ENCODE peak calls at places on chromosome 2, in six cellular contexts. One of them, this sample, is unnamed.

GRCh38 chr2:149205143-149205542 is 125.2 kb upstream of the LYPD6 start:
- DNase-seq in AG04450: no peak
- DNase-seq in esophagus squamous epithelium: no peak
- DNase-seq in progenitor cell of endocrine pancreas: no peak
- DNase-seq in bronchial epithelial cell: no peak
- DNase-seq in IMR-90: no peak
- DNase-seq in this sample: no peak

GRCh38 chr2:228827056-228827455 is 444.0 kb downstream of the PID1 start:
- DNase-seq in AG04450: no peak
- DNase-seq in esophagus squamous epithelium: no peak
- DNase-seq in progenitor cell of endocrine pancreas: no peak
- DNase-seq in bronchial epithelial cell: peak
- DNase-seq in IMR-90: peak
- DNase-seq in this sample: no peak

GRCh38 chr2:139790807-139791206 is 1010.6 kb upstream of the NXPH2 start:
- DNase-seq in AG04450: no peak
- DNase-seq in esophagus squamous epithelium: no peak
- DNase-seq in progenitor cell of endocrine pancreas: no peak
- DNase-seq in bronchial epithelial cell: peak
- DNase-seq in IMR-90: no peak
- DNase-seq in this sample: no peak

GRCh38 chr2:151946856-151947523 is 118.8 kb upstream of the ARL5A start:
- DNase-seq in AG04450: no peak
- DNase-seq in esophagus squamous epithelium: no peak
- DNase-seq in progenitor cell of endocrine pancreas: peak
- DNase-seq in bronchial epithelial cell: peak
- DNase-seq in IMR-90: peak
- DNase-seq in this sample: peak

GRCh38 chr2:72235497-72236413 is 88.1 kb upstream of the CYP26B1 start:
- DNase-seq in AG04450: no peak
- DNase-seq in esophagus squamous epithelium: no peak
- DNase-seq in progenitor cell of endocrine pancreas: no peak
- DNase-seq in bronchial epithelial cell: no peak
- DNase-seq in IMR-90: no peak
- DNase-seq in this sample: no peak

GRCh38 chr2:150476213-150476740 is 11.2 kb downstream of the RND3 start:
- DNase-seq in AG04450: no peak
- DNase-seq in esophagus squamous epithelium: no peak
- DNase-seq in progenitor cell of endocrine pancreas: no peak
- DNase-seq in bronchial epithelial cell: no peak
- DNase-seq in IMR-90: peak
- DNase-seq in this sample: no peak

GRCh38 chr2:232008907-232009638 is 47.6 kb downstream of the DIS3L2 start:
- DNase-seq in AG04450: no peak
- DNase-seq in esophagus squamous epithelium: no peak
- DNase-seq in progenitor cell of endocrine pancreas: no peak
- DNase-seq in bronchial epithelial cell: peak
- DNase-seq in IMR-90: no peak
- DNase-seq in this sample: no peak

GRCh38 chr2:60152226-60152833 is 401.1 kb downstream of the BCL11A start:
- DNase-seq in AG04450: no peak
- DNase-seq in esophagus squamous epithelium: no peak
- DNase-seq in progenitor cell of endocrine pancreas: no peak
- DNase-seq in bronchial epithelial cell: peak
- DNase-seq in IMR-90: peak
- DNase-seq in this sample: no peak

GRCh38 chr2:25115902-25116301 is 52.5 kb downstream of the POMC start:
- DNase-seq in AG04450: peak
- DNase-seq in esophagus squamous epithelium: no peak
- DNase-seq in progenitor cell of endocrine pancreas: no peak
- DNase-seq in bronchial epithelial cell: no peak
- DNase-seq in IMR-90: peak
- DNase-seq in this sample: no peak

GRCh38 chr2:42504364-42505230 is 10.8 kb upstream of the KCNG3 start:
- DNase-seq in AG04450: no peak
- DNase-seq in esophagus squamous epithelium: no peak
- DNase-seq in progenitor cell of endocrine pancreas: no peak
- DNase-seq in bronchial epithelial cell: no peak
- DNase-seq in IMR-90: no peak
- DNase-seq in this sample: no peak

GRCh38 chr2:32095671-32096070 is 32.3 kb downstream of the SPAST start:
- DNase-seq in AG04450: no peak
- DNase-seq in esophagus squamous epithelium: no peak
- DNase-seq in progenitor cell of endocrine pancreas: no peak
- DNase-seq in bronchial epithelial cell: peak
- DNase-seq in IMR-90: no peak
- DNase-seq in this sample: no peak
- TF ChIP-seq CTCF in AG04450: no peak
- TF ChIP-seq CTCF in esophagus squamous epithelium: no peak
- TF ChIP-seq CTCF in progenitor cell of endocrine pancreas: no peak
- TF ChIP-seq CTCF in bronchial epithelial cell: no peak
- TF ChIP-seq CTCF in IMR-90: no peak
- TF ChIP-seq CTCF in this sample: no peak

GRCh38 chr2:167340322-167340721 is 452.0 kb downstream of the XIRP2 start:
- DNase-seq in AG04450: no peak
- DNase-seq in esophagus squamous epithelium: no peak
- DNase-seq in progenitor cell of endocrine pancreas: no peak
- DNase-seq in bronchial epithelial cell: no peak
- DNase-seq in IMR-90: no peak
- DNase-seq in this sample: no peak

GRCh38 chr2:167345559-167345958 is 457.3 kb downstream of the XIRP2 start:
- DNase-seq in AG04450: no peak
- DNase-seq in esophagus squamous epithelium: no peak
- DNase-seq in progenitor cell of endocrine pancreas: no peak
- DNase-seq in bronchial epithelial cell: no peak
- DNase-seq in IMR-90: no peak
- DNase-seq in this sample: no peak

DNA sequence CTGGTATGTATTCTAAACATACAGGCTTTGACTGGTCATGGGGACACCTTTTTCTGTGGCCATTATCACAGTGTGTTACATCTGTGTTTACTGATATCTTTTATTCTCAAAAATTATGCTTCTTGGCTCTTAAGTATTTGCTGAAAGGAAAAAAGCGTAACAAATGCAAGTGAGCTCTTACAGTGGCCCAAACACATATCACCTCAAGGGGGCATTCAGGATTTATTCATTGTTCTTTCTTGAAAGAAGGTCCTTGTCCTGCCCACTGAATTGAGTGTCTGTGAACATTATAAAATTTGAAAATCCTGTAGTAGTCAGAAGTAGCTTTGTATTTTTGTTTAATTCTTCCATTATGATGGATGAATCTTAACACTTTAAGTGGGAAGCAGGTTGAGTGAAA is 454.5 kb downstream of the XIRP2 start:
- DNase-seq in AG04450: no peak
- DNase-seq in esophagus squamous epithelium: no peak
- DNase-seq in progenitor cell of endocrine pancreas: no peak
- DNase-seq in bronchial epithelial cell: no peak
- DNase-seq in IMR-90: no peak
- DNase-seq in this sample: no peak
- TF ChIP-seq CTCF in AG04450: peak
- TF ChIP-seq CTCF in esophagus squamous epithelium: no peak
- TF ChIP-seq CTCF in progenitor cell of endocrine pancreas: no peak
- TF ChIP-seq CTCF in bronchial epithelial cell: no peak
- TF ChIP-seq CTCF in IMR-90: no peak
- TF ChIP-seq CTCF in this sample: no peak

GRCh38 chr2:206980413-206980812 is 41.1 kb downstream of the CPO start:
- DNase-seq in AG04450: no peak
- DNase-seq in esophagus squamous epithelium: no peak
- DNase-seq in progenitor cell of endocrine pancreas: no peak
- DNase-seq in bronchial epithelial cell: no peak
- DNase-seq in IMR-90: no peak
- DNase-seq in this sample: no peak
- TF ChIP-seq CTCF in AG04450: no peak
- TF ChIP-seq CTCF in esophagus squamous epithelium: no peak
- TF ChIP-seq CTCF in progenitor cell of endocrine pancreas: no peak
- TF ChIP-seq CTCF in bronchial epithelial cell: no peak
- TF ChIP-seq CTCF in IMR-90: no peak
- TF ChIP-seq CTCF in this sample: no peak

DNA sequence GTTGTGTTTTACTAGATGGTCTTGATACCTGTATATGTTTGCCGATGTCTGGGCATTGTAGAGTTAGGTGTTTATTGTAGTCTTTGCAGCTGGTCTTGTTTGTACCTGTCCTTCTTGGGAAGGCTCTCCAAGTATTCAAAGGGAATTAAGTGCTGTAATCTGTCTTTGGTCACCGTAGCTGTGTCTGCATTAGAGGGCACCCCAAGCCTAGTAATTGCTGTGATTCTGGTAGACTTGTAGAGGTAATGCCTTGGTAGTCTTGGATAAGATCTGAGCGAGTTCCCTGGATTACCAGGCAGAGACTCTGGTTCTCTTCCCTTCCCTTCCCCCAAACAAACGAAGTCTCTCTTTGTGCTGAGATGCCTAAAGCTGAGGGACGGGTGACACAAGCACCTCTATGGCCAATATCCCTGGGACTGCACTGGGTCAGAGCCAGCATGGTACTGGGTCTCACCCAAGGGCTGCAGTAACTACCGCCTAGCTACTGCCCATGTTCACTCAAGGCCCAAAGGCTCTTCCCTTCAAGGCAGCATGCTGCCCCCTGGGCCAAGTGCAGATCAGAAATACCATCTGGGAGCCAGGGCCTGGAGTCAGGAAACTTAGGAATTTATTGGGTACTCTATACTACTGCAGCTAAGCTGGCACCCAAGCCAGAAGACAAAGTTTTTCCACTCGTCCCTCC is 27.1 kb downstream of the STPG4 start:
- DNase-seq in AG04450: no peak
- DNase-seq in esophagus squamous epithelium: no peak
- DNase-seq in progenitor cell of endocrine pancreas: no peak
- DNase-seq in bronchial epithelial cell: no peak
- DNase-seq in IMR-90: no peak
- DNase-seq in this sample: no peak
- TF ChIP-seq CTCF in AG04450: no peak
- TF ChIP-seq CTCF in esophagus squamous epithelium: no peak
- TF ChIP-seq CTCF in progenitor cell of endocrine pancreas: no peak
- TF ChIP-seq CTCF in bronchial epithelial cell: no peak
- TF ChIP-seq CTCF in IMR-90: no peak
- TF ChIP-seq CTCF in this sample: no peak

GRCh38 chr2:113889471-113890252 is at the start of gene ACTR3:
- DNase-seq in AG04450: peak
- DNase-seq in esophagus squamous epithelium: peak
- DNase-seq in progenitor cell of endocrine pancreas: peak
- DNase-seq in bronchial epithelial cell: peak
- DNase-seq in IMR-90: peak
- DNase-seq in this sample: peak
- TF ChIP-seq CTCF in AG04450: no peak
- TF ChIP-seq CTCF in esophagus squamous epithelium: no peak
- TF ChIP-seq CTCF in progenitor cell of endocrine pancreas: no peak
- TF ChIP-seq CTCF in bronchial epithelial cell: no peak
- TF ChIP-seq CTCF in IMR-90: no peak
- TF ChIP-seq CTCF in this sample: no peak

DNA sequence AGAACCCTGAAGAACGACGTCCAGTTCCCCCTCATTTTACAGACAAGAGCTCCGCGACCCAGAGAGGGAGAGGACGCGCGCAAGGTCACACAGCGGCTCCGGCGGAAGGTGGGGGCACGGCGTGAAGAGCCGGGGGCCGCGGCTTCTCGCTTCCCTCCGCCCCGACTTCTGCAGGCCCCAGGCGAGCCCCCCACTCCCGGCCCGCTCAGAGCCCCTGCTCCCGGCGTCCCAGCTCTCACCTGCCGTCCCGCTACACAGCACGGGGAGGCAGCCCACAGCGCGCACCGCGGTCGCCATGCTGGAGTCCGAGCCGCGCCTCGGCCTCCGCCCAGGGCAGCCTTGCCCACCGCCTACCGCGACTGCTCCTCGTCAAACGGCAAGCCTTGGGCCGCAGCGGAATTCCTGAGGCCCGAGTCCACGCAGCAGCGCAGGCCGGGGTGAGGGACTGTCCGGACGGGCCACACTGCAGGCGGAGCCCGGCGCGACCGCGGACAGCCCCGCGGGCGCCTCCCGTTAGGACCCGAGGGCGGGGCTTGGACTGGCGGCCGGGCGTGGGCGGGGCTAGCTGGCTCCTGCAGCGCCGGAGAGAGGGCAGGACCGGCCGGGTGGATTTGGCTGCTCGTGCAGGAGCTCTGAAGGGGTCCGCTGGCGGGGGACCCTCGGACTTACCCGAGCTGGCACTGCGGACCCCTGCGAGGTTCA is at the start of gene MRPS5:
- DNase-seq in AG04450: peak
- DNase-seq in esophagus squamous epithelium: no peak
- DNase-seq in progenitor cell of endocrine pancreas: peak
- DNase-seq in bronchial epithelial cell: peak
- DNase-seq in IMR-90: peak
- DNase-seq in this sample: peak
- TF ChIP-seq CTCF in AG04450: peak
- TF ChIP-seq CTCF in esophagus squamous epithelium: no peak
- TF ChIP-seq CTCF in progenitor cell of endocrine pancreas: peak
- TF ChIP-seq CTCF in bronchial epithelial cell: no peak
- TF ChIP-seq CTCF in IMR-90: peak
- TF ChIP-seq CTCF in this sample: no peak

GRCh38 chr2:195495356-195495755 is 161.7 kb upstream of the SLC39A10 start:
- DNase-seq in AG04450: no peak
- DNase-seq in esophagus squamous epithelium: no peak
- DNase-seq in progenitor cell of endocrine pancreas: no peak
- DNase-seq in bronchial epithelial cell: no peak
- DNase-seq in IMR-90: no peak
- DNase-seq in this sample: no peak
- TF ChIP-seq CTCF in AG04450: no peak
- TF ChIP-seq CTCF in esophagus squamous epithelium: no peak
- TF ChIP-seq CTCF in progenitor cell of endocrine pancreas: no peak
- TF ChIP-seq CTCF in bronchial epithelial cell: no peak
- TF ChIP-seq CTCF in IMR-90: no peak
- TF ChIP-seq CTCF in this sample: no peak

GRCh38 chr2:17667898-17668297 is 85.7 kb downstream of the SMC6 start:
- DNase-seq in AG04450: no peak
- DNase-seq in esophagus squamous epithelium: no peak
- DNase-seq in progenitor cell of endocrine pancreas: no peak
- DNase-seq in bronchial epithelial cell: no peak
- DNase-seq in IMR-90: no peak
- DNase-seq in this sample: no peak

GRCh38 chr2:17674817-17675216 is 78.8 kb downstream of the SMC6 start:
- DNase-seq in AG04450: no peak
- DNase-seq in esophagus squamous epithelium: no peak
- DNase-seq in progenitor cell of endocrine pancreas: no peak
- DNase-seq in bronchial epithelial cell: no peak
- DNase-seq in IMR-90: no peak
- DNase-seq in this sample: no peak

DNA sequence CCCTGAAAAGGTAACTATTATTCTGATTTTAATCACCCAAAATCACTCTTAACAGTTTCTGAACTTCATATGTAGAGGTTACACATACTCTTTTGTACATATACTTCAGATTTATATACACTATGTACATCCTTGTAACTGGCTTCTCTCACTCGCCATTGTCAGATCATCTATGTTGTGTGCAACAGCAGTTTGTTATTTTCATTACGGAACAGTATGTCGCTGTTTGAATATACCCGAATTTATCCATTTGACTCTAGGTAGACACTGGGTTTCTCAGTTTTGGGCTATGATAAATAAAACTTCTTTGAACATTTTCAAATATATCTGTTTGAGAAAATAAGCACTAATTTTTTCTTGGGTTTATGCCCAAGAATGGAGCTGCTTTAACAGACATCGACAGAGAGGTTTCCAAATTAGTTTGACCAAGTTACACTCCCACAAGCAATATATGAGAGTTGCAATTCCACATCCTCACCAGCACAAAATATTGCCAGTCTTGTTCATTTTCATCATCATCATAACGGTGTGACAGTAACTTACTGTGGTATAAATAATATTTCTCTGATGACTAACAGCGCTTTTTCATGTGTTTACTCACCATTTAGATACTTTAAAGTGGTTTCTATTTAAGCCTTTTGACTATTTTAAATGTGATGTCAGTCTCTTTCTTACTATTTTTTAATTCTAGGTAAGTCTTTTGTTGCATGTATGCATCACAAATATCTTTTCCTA is 80.9 kb downstream of the SMC6 start:
- DNase-seq in AG04450: no peak
- DNase-seq in esophagus squamous epithelium: no peak
- DNase-seq in progenitor cell of endocrine pancreas: no peak
- DNase-seq in bronchial epithelial cell: peak
- DNase-seq in IMR-90: peak
- DNase-seq in this sample: no peak
- TF ChIP-seq CTCF in AG04450: no peak
- TF ChIP-seq CTCF in esophagus squamous epithelium: no peak
- TF ChIP-seq CTCF in progenitor cell of endocrine pancreas: no peak
- TF ChIP-seq CTCF in bronchial epithelial cell: no peak
- TF ChIP-seq CTCF in IMR-90: no peak
- TF ChIP-seq CTCF in this sample: no peak